ENCODE peak calls at places on chromosomes 3 and 15, in five cellular contexts. X is IMR-90, Q is neuronal stem cell, L is H9, V is H1. J is an unnamed sample.

GRCh38 chr3:133376805-133377204 is 23.1 kb upstream of the BFSP2 start:
- DNase-seq in L (no peak), Q (no peak), X (no peak), V (no peak), J (peak; percentile 50)

GRCh38 chr3:85162905-85163304 is 204.1 kb downstream of the CADM2 start:
- DNase-seq in L (no peak), V (no peak), X (no peak), Q (no peak), J (no peak)

GRCh38 chr3:194824676-194825075 is 139.0 kb downstream of the FAM43A start:
- DNase-seq in Q (no peak), V (no peak), X (peak; percentile 29), L (no peak), J (no peak)

GRCh38 chr15:94535298-94536048 is 304.1 kb downstream of the MCTP2 start:
- DNase-seq in L (no peak), X (no peak), V (no peak), Q (no peak), J (peak; percentile 68)

GRCh38 chr3:137468446-137468845 is 295.7 kb upstream of the SOX14 start:
- DNase-seq in V (no peak), X (no peak), L (no peak), Q (no peak), J (peak; percentile 15)

GRCh38 chr3:114213669-114214541 is 23.5 kb downstream of the ZNF80 start:
- DNase-seq in Q (no peak), X (peak; percentile 78), V (peak; percentile 9), L (peak; percentile 68), J (peak; percentile 80)

GRCh38 chr3:41961061-41961749 is 698 bp downstream of the ULK4 start:
- DNase-seq in X (peak; percentile 61), L (peak; percentile 70), V (peak; percentile 13), Q (no peak), J (peak; percentile 78)

GRCh38 chr3:171829841-171830559 is 13.1 kb upstream of the TMEM212 start:
- DNase-seq in L (peak; percentile 87), X (peak; percentile 85), V (no peak), Q (no peak), J (peak; percentile 91)

GRCh38 chr3:140953028-140953960 is 11.7 kb downstream of the SLC25A36 start:
- DNase-seq in Q (no peak), V (no peak), L (no peak), X (peak; percentile 81), J (peak; percentile 30)

GRCh38 chr15:97672586-97672985 is 287.9 kb upstream of the ARRDC4 start:
- DNase-seq in X (no peak), L (no peak), Q (no peak), V (no peak), J (no peak)

GRCh38 chr3:188542196-188542595 is 388.2 kb downstream of the LPP start:
- DNase-seq in Q (no peak), X (no peak), L (no peak), V (no peak), J (no peak)

GRCh38 chr3:14630404-14631100 is 21.0 kb upstream of the CCDC174 start:
- DNase-seq in X (no peak), Q (no peak), V (no peak), L (no peak), J (no peak)

GRCh38 chr3:141365206-141365605 is 3.1 kb upstream of the ZBTB38 start:
- DNase-seq in Q (no peak), X (no peak), L (no peak), V (no peak), J (no peak)

GRCh38 chr3:58784425-58784824 is 117.9 kb upstream of the FAM3D start:
- DNase-seq in L (no peak), V (no peak), X (no peak), Q (no peak), J (no peak)

GRCh38 chr15:63752075-63752684 is 81.6 kb downstream of the HERC1 start:
- DNase-seq in X (peak; percentile 65), V (no peak), Q (no peak), L (no peak), J (peak; percentile 61)

GRCh38 chr3:167350245-167350862 is 29.7 kb downstream of the ZBBX start:
- DNase-seq in Q (peak; percentile 29), L (no peak), X (no peak), V (no peak), J (peak; percentile 37)

GRCh38 chr3:172735014-172735413 is 15.5 kb upstream of the ECT2 start:
- DNase-seq in V (no peak), L (no peak), X (no peak), Q (no peak), J (no peak)

GRCh38 chr3:146308222-146308621 is 57.3 kb upstream of the PLSCR4 start:
- DNase-seq in X (peak; percentile 89), L (no peak), V (no peak), Q (no peak), J (no peak)

GRCh38 chr3:169759256-169759655 is 5.6 kb downstream of the TERC start:
- DNase-seq in Q (no peak), V (no peak), X (peak; percentile 75), L (no peak), J (no peak)

GRCh38 chr3:37862219-37862711 is 585 bp downstream of the CTDSPL start:
- DNase-seq in X (peak; percentile 48), V (no peak), Q (peak; percentile 41), L (peak; percentile 51), J (peak; percentile 55)

GRCh38 chr3:37861540-37862051 is at the start of gene CTDSPL:
- DNase-seq in Q (peak; percentile 51), V (no peak), L (peak; percentile 60), X (peak; percentile 44), J (peak; percentile 48)

GRCh38 chr3:37863552-37863865 is 1.8 kb downstream of the CTDSPL start:
- DNase-seq in L (no peak), Q (no peak), X (no peak), V (no peak), J (no peak)

GRCh38 chr3:37863949-37864822 is 2.5 kb downstream of the CTDSPL start:
- DNase-seq in Q (no peak), L (peak; percentile 45), X (no peak), V (no peak), J (peak; percentile 56)

DNA sequence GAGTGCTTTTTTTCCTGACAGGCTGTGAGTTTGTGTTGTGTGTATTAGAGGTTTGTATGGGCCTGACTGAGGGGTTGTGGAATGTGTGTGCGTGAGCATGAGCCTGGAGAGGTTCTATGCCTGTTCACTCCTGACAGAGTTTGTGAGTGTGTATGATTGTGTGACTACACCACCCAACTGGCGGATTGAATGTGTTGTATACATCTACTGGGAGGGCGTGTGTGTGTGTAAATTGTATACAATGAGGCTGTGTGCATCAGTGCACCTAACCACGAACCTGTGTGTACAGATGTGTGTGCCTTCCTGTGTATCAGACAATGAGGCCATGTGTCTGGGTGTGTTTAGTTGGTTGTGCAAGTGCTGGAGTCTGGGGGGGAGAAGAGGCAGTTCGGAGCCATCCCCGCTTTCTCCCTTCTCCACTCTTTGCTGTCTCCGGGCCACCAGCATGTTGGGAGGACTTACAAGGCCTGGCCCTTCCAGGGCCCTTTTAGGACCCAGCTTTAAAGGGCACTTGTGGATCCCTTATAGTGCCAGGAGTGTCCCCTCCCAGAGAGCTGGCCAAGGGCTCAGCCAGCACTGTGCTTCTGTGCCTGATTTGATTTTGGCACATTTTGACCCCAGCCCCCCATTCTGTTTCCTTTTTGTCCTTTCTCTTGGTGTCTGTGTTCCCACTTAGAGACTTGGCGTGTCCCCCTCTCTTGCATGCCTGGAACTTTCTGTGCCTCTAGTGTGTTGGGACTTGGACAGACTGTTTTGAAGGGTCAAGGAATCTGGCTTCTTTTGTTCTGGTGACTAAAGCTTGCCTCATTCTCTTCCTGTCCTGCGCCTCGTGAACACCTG is 1.3 kb downstream of the CTDSPL start:
- DNase-seq in L (peak; percentile 41), X (peak; percentile 75), V (no peak), Q (peak; percentile 21), J (peak; percentile 57)
- H3K23ac ChIP-seq in L (no peak overlapping the region), X (peak overlapping the region; percentile 100), V (no peak overlapping the region), Q (peak overlapping the region; percentile 50), J (no peak overlapping the region)

DNA sequence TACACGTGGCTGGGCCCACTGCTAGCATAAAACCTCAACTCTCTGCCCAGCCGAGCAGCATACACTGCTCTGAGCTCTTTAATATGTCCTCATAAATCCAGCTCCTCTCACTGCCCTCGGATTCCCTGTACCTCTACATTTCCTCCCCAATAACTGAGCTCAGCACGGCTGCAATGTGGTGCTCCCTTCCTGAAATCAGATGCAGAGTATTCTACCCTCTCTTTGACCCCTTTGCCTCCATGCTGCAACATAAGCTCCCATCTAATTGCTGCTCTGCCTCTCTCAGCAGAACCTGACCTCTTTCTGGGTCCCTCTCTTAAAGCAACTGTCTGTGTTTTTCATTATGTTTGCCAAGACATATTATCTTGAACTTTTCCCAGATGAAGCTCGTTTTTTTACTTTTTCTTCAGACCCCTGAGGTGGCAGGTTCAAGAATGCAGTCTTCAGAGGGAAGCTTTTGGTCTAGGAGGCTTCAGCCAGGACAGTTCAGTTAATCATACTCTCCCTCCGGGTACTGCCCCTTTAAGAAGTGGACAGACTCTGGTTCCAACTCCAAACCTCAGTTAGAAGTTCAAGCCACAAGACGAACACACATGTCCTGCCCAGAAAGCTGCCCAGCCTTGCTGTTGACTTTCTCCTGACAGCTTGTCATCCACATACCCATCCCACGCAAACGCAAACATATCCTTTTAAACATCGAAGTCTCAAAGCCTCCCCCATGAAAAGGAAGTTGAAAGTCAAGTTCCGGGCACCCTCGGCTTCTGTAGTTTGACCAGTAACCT is 81.1 kb upstream of the NEO1 start:
- DNase-seq in V (no peak), X (peak; percentile 33), L (no peak), Q (no peak), J (no peak)
- H3K23ac ChIP-seq in V (no peak overlapping the region), X (peak overlapping the region; percentile 63), L (no peak overlapping the region), Q (no peak overlapping the region), J (no peak overlapping the region)

GRCh38 chr3:196240424-196240823 is 24.1 kb downstream of the SLC51A start:
- DNase-seq in L (no peak), V (no peak), X (no peak), Q (no peak), J (no peak)

GRCh38 chr3:196246612-196247308 is 30.4 kb downstream of the SLC51A start:
- DNase-seq in L (no peak), Q (no peak), V (no peak), X (peak; percentile 83), J (no peak)

GRCh38 chr3:196238612-196239190 is 22.4 kb downstream of the SLC51A start:
- DNase-seq in L (no peak), X (peak; percentile 78), V (no peak), Q (no peak), J (no peak)

GRCh38 chr3:196237203-196237602 is 20.9 kb downstream of the SLC51A start:
- DNase-seq in Q (no peak), V (no peak), X (no peak), L (no peak), J (no peak)

DNA sequence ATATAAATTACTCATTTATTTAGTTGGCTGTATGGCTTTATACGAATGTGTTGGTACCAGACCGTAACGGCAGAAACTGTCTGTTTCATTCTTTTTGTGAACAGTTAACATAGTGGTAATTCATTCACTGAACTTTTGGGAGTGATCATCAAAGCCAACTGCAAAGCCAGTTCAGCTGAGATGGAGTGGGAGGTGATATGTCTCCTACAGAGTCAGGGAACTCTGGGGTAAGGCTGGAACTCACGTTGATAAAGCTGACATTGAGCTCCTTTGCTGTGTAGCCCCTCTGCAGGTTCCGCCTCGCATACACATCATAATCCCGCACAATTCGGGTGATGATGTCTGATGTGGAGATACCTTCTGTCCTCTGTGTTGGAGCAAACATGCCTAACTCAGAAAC is 25.4 kb downstream of the SLC51A start:
- DNase-seq in L (no peak), Q (no peak), X (no peak), V (no peak), J (no peak)
- H3K23ac ChIP-seq in L (no peak overlapping the region), Q (no peak overlapping the region), X (no peak overlapping the region), V (no peak overlapping the region), J (no peak overlapping the region)

DNA sequence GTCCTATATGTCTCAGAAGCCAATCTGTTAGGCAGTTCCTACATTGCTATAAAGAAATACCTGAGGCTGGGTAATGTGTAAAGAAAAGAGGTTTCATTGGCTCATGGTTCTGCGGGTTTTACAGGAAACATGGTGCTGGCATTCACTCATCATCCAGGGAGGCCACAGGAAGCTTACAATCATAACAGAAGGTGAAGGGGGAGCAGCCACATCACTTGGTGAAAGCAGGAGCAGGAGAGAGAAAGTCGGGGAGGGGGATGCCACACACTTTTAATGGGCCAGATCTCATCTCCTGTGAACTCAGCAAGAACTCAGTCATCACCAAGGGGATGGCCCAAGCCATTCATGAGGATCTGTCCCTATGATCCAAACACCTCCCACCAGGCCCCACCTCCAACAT is 9.1 kb downstream of the SLC49A4 start:
- DNase-seq in Q (no peak), V (no peak), X (no peak), L (no peak), J (no peak)
- H3K23ac ChIP-seq in Q (no peak overlapping the region), V (no peak overlapping the region), X (no peak overlapping the region), L (no peak overlapping the region), J (no peak overlapping the region)

J was measured in mesendoderm.